ENCODE peak calls at places on chromosomes 1 and 21, in five cellular contexts. One of them, this sample, is unnamed.

GRCh38 chr1:89546082-89546889 is 21.7 kb downstream of the LRRC8B start:
- DNase-seq in HCEC 1CT: peak; percentile 69
- DNase-seq in adrenal gland: peak; percentile 57
- DNase-seq in stimulated activated naive B cell treated with anti-CD40 and anti-IgM and Interleukin-4, amounts not matched to agents 10 μg/mL and 1 μg/mL and 100 μg/mL, for 72 hours: no peak
- DNase-seq in heart right ventricle: no peak
- DNase-seq in this sample: no peak

GRCh38 chr1:151282883-151283725 is 1.0 kb downstream of the ZNF687 start:
- DNase-seq in HCEC 1CT: no peak
- DNase-seq in adrenal gland: peak; percentile 55
- DNase-seq in stimulated activated naive B cell treated with anti-CD40 and anti-IgM and Interleukin-4, amounts not matched to agents 10 μg/mL and 1 μg/mL and 100 μg/mL, for 72 hours: peak; percentile 34
- DNase-seq in heart right ventricle: no peak
- DNase-seq in this sample: peak; percentile 72

GRCh38 chr1:194338241-194338948 is 1152.0 kb upstream of the B3GALT2 start:
- DNase-seq in HCEC 1CT: no peak
- DNase-seq in adrenal gland: no peak
- DNase-seq in stimulated activated naive B cell treated with anti-CD40 and anti-IgM and Interleukin-4, amounts not matched to agents 10 μg/mL and 1 μg/mL and 100 μg/mL, for 72 hours: no peak
- DNase-seq in heart right ventricle: no peak
- DNase-seq in this sample: no peak

GRCh38 chr1:109514846-109515245 is 5.3 kb upstream of the AMIGO1 start:
- DNase-seq in HCEC 1CT: no peak
- DNase-seq in adrenal gland: no peak
- DNase-seq in stimulated activated naive B cell treated with anti-CD40 and anti-IgM and Interleukin-4, amounts not matched to agents 10 μg/mL and 1 μg/mL and 100 μg/mL, for 72 hours: no peak
- DNase-seq in heart right ventricle: no peak
- DNase-seq in this sample: no peak

GRCh38 chr21:34524671-34525601 is 12.9 kb upstream of the KCNE1 start:
- DNase-seq in HCEC 1CT: peak; percentile 82
- DNase-seq in adrenal gland: no peak
- DNase-seq in stimulated activated naive B cell treated with anti-CD40 and anti-IgM and Interleukin-4, amounts not matched to agents 10 μg/mL and 1 μg/mL and 100 μg/mL, for 72 hours: no peak
- DNase-seq in heart right ventricle: no peak
- DNase-seq in this sample: no peak

GRCh38 chr1:38221006-38221649 is 174.5 kb upstream of the POU3F1 start:
- DNase-seq in HCEC 1CT: peak; percentile 56
- DNase-seq in adrenal gland: no peak
- DNase-seq in stimulated activated naive B cell treated with anti-CD40 and anti-IgM and Interleukin-4, amounts not matched to agents 10 μg/mL and 1 μg/mL and 100 μg/mL, for 72 hours: no peak
- DNase-seq in heart right ventricle: no peak
- DNase-seq in this sample: no peak

GRCh38 chr1:199447906-199448305 is 579.6 kb upstream of the NR5A2 start:
- DNase-seq in HCEC 1CT: no peak
- DNase-seq in adrenal gland: no peak
- DNase-seq in stimulated activated naive B cell treated with anti-CD40 and anti-IgM and Interleukin-4, amounts not matched to agents 10 μg/mL and 1 μg/mL and 100 μg/mL, for 72 hours: no peak
- DNase-seq in heart right ventricle: no peak
- DNase-seq in this sample: peak; percentile 15

GRCh38 chr1:168368131-168368530 is 87.5 kb downstream of the TBX19 start:
- DNase-seq in HCEC 1CT: no peak
- DNase-seq in adrenal gland: no peak
- DNase-seq in stimulated activated naive B cell treated with anti-CD40 and anti-IgM and Interleukin-4, amounts not matched to agents 10 μg/mL and 1 μg/mL and 100 μg/mL, for 72 hours: no peak
- DNase-seq in heart right ventricle: no peak
- DNase-seq in this sample: no peak

GRCh38 chr1:118992868-118993711 is 4.9 kb upstream of the TBX15 start:
- DNase-seq in HCEC 1CT: no peak
- DNase-seq in adrenal gland: no peak
- DNase-seq in stimulated activated naive B cell treated with anti-CD40 and anti-IgM and Interleukin-4, amounts not matched to agents 10 μg/mL and 1 μg/mL and 100 μg/mL, for 72 hours: no peak
- DNase-seq in heart right ventricle: no peak
- DNase-seq in this sample: no peak

GRCh38 chr1:247228133-247228532 is 27.7 kb upstream of the VN1R5 start:
- DNase-seq in HCEC 1CT: peak; percentile 15
- DNase-seq in adrenal gland: no peak
- DNase-seq in stimulated activated naive B cell treated with anti-CD40 and anti-IgM and Interleukin-4, amounts not matched to agents 10 μg/mL and 1 μg/mL and 100 μg/mL, for 72 hours: no peak
- DNase-seq in heart right ventricle: no peak
- DNase-seq in this sample: no peak

GRCh38 chr1:26181586-26182371 is 4.5 kb downstream of the CNKSR1 start:
- DNase-seq in HCEC 1CT: no peak
- DNase-seq in adrenal gland: no peak
- DNase-seq in stimulated activated naive B cell treated with anti-CD40 and anti-IgM and Interleukin-4, amounts not matched to agents 10 μg/mL and 1 μg/mL and 100 μg/mL, for 72 hours: no peak
- DNase-seq in heart right ventricle: no peak
- DNase-seq in this sample: no peak

GRCh38 chr1:83882906-83883305 is 116.0 kb downstream of the TTLL7 start:
- DNase-seq in HCEC 1CT: peak; percentile 81
- DNase-seq in adrenal gland: peak; percentile 3
- DNase-seq in stimulated activated naive B cell treated with anti-CD40 and anti-IgM and Interleukin-4, amounts not matched to agents 10 μg/mL and 1 μg/mL and 100 μg/mL, for 72 hours: no peak
- DNase-seq in heart right ventricle: peak; percentile 3
- DNase-seq in this sample: peak; percentile 25

GRCh38 chr1:205375816-205376545 is 19.3 kb upstream of the KLHDC8A start:
- DNase-seq in HCEC 1CT: peak; percentile 64
- DNase-seq in adrenal gland: peak; percentile 68
- DNase-seq in stimulated activated naive B cell treated with anti-CD40 and anti-IgM and Interleukin-4, amounts not matched to agents 10 μg/mL and 1 μg/mL and 100 μg/mL, for 72 hours: no peak
- DNase-seq in heart right ventricle: no peak
- DNase-seq in this sample: no peak

GRCh38 chr1:183318433-183318832 is 99.7 kb downstream of the NMNAT2 start:
- DNase-seq in HCEC 1CT: peak; percentile 85
- DNase-seq in adrenal gland: peak; percentile 77
- DNase-seq in stimulated activated naive B cell treated with anti-CD40 and anti-IgM and Interleukin-4, amounts not matched to agents 10 μg/mL and 1 μg/mL and 100 μg/mL, for 72 hours: no peak
- DNase-seq in heart right ventricle: peak; percentile 73
- DNase-seq in this sample: peak; percentile 89

GRCh38 chr1:46298387-46298786 is 5.0 kb downstream of the LRRC41 start:
- DNase-seq in HCEC 1CT: no peak
- DNase-seq in adrenal gland: peak; percentile 64
- DNase-seq in stimulated activated naive B cell treated with anti-CD40 and anti-IgM and Interleukin-4, amounts not matched to agents 10 μg/mL and 1 μg/mL and 100 μg/mL, for 72 hours: no peak
- DNase-seq in heart right ventricle: no peak
- DNase-seq in this sample: no peak

GRCh38 chr21:14675774-14676530 is 129.8 kb upstream of the SAMSN1 start:
- DNase-seq in HCEC 1CT: no peak
- DNase-seq in adrenal gland: peak; percentile 12
- DNase-seq in stimulated activated naive B cell treated with anti-CD40 and anti-IgM and Interleukin-4, amounts not matched to agents 10 μg/mL and 1 μg/mL and 100 μg/mL, for 72 hours: no peak
- DNase-seq in heart right ventricle: no peak
- DNase-seq in this sample: no peak

GRCh38 chr1:10614377-10615225 is 139.9 kb downstream of the PEX14 start:
- DNase-seq in HCEC 1CT: no peak
- DNase-seq in adrenal gland: no peak
- DNase-seq in stimulated activated naive B cell treated with anti-CD40 and anti-IgM and Interleukin-4, amounts not matched to agents 10 μg/mL and 1 μg/mL and 100 μg/mL, for 72 hours: no peak
- DNase-seq in heart right ventricle: no peak
- DNase-seq in this sample: no peak

GRCh38 chr1:160830321-160831153 is 32.1 kb downstream of the CD244 start:
- DNase-seq in HCEC 1CT: peak; percentile 38
- DNase-seq in adrenal gland: peak; percentile 49
- DNase-seq in stimulated activated naive B cell treated with anti-CD40 and anti-IgM and Interleukin-4, amounts not matched to agents 10 μg/mL and 1 μg/mL and 100 μg/mL, for 72 hours: peak; percentile 54
- DNase-seq in heart right ventricle: peak; percentile 39
- DNase-seq in this sample: peak; percentile 86

GRCh38 chr1:244862354-244862698 is 2.0 kb downstream of the HNRNPU start:
- DNase-seq in HCEC 1CT: no peak
- DNase-seq in adrenal gland: no peak
- DNase-seq in stimulated activated naive B cell treated with anti-CD40 and anti-IgM and Interleukin-4, amounts not matched to agents 10 μg/mL and 1 μg/mL and 100 μg/mL, for 72 hours: no peak
- DNase-seq in heart right ventricle: no peak
- DNase-seq in this sample: no peak

This sample was measured in right cardiac atrium.